ENCODE peak calls at places on chromosome 2, in four cellular contexts. F is AG20443, G is T-cell, L is T-helper 1 cell. W is an unnamed sample.

GRCh38 chr2:230443540-230443939 is 27.5 kb downstream of the SP100 start:
- DNase-seq in G (no peak), L (peak), F (peak), W (no peak)

GRCh38 chr2:64792310-64792709 is 138.6 kb upstream of the SERTAD2 start:
- DNase-seq in F (no peak), G (no peak), L (no peak), W (no peak)

GRCh38 chr2:12684471-12684936 is 32.2 kb upstream of the TRIB2 start:
- DNase-seq in F (peak), L (no peak), G (no peak), W (no peak)

GRCh38 chr2:3728104-3729054 is 25.0 kb downstream of the DCDC2C start:
- DNase-seq in G (no peak), L (no peak), F (peak), W (no peak)

GRCh38 chr2:82823892-82824291 is 1635.2 kb downstream of the SUCLG1 start:
- DNase-seq in G (no peak), L (no peak), F (no peak), W (no peak)

GRCh38 chr2:227376911-227377396 is 2.2 kb downstream of the TM4SF20 start:
- DNase-seq in F (peak), L (no peak), G (no peak), W (no peak)

GRCh38 chr2:171798156-171798815 is 95.8 kb downstream of the SLC25A12 start:
- DNase-seq in F (peak), G (no peak), L (peak), W (no peak)

GRCh38 chr2:150466770-150467640 is 20.5 kb downstream of the RND3 start:
- DNase-seq in G (no peak), L (no peak), F (peak), W (no peak)

GRCh38 chr2:71702971-71703898 is 249.9 kb downstream of the DYSF start:
- DNase-seq in L (no peak), F (no peak), G (no peak), W (no peak)

GRCh38 chr2:241865957-241866858 is 3.3 kb upstream of the RTP5 start:
- DNase-seq in F (peak), G (no peak), L (peak), W (no peak)

GRCh38 chr2:97645112-97645699 is 656 bp upstream of the COX5B start:
- DNase-seq in G (no peak), L (no peak), F (no peak), W (peak)

GRCh38 chr2:165675551-165675968 is 118.5 kb downstream of the GALNT3 start:
- DNase-seq in L (no peak), G (no peak), F (no peak), W (no peak)

GRCh38 chr2:203949228-203949627 is 12.7 kb downstream of the ICOS start:
- DNase-seq in F (no peak), L (peak), G (no peak), W (no peak)

W was measured in T-helper 22 cell.